ENCODE peak calls at places on chromosomes 13 and 19, in four cellular contexts. One of them, this sample, is unnamed.

GRCh38 chr19:2132191-2132590 is 19.2 kb downstream of the AP3D1 start:
- DNase-seq in K562: no peak
- DNase-seq in HepG2: no peak
- DNase-seq in HCT116: no peak
- DNase-seq in this sample: no peak

GRCh38 chr13:111385182-111385857 is 64.9 kb downstream of the TEX29 start:
- DNase-seq in K562: no peak
- DNase-seq in HepG2: no peak
- DNase-seq in HCT116: no peak
- DNase-seq in this sample: no peak

GRCh38 chr13:90919153-90919552 is 428.3 kb upstream of the MIR17HG start:
- DNase-seq in K562: no peak
- DNase-seq in HepG2: no peak
- DNase-seq in HCT116: no peak
- DNase-seq in this sample: no peak

GRCh38 chr19:3958836-3959765 is 11.8 kb downstream of the DAPK3 start:
- DNase-seq in K562: no peak
- DNase-seq in HepG2: no peak
- DNase-seq in HCT116: no peak
- DNase-seq in this sample: no peak

GRCh38 chr19:35756373-35757230 is at the start of gene HSPB6:
- DNase-seq in K562: no peak
- DNase-seq in HepG2: no peak
- DNase-seq in HCT116: no peak
- DNase-seq in this sample: no peak

GRCh38 chr13:59950201-59950730 is 213.5 kb downstream of the DIAPH3 start:
- DNase-seq in K562: no peak
- DNase-seq in HepG2: no peak
- DNase-seq in HCT116: no peak
- DNase-seq in this sample: no peak

GRCh38 chr13:110306960-110307696 is at the start of the genes COL4A1 and COL4A2:
- DNase-seq in K562: no peak
- DNase-seq in HepG2: no peak
- DNase-seq in HCT116: no peak
- DNase-seq in this sample: no peak

GRCh38 chr19:47111081-47111589 is 2.4 kb downstream of the ZC3H4 start:
- DNase-seq in K562: peak
- DNase-seq in HepG2: no peak
- DNase-seq in HCT116: no peak
- DNase-seq in this sample: no peak

GRCh38 chr13:82878536-82878935 is 1003.7 kb downstream of the SLITRK1 start:
- DNase-seq in K562: no peak
- DNase-seq in HepG2: no peak
- DNase-seq in HCT116: no peak
- DNase-seq in this sample: no peak

GRCh38 chr13:99320693-99321481 is 13.7 kb upstream of the GPR183 start:
- DNase-seq in K562: no peak
- DNase-seq in HepG2: no peak
- DNase-seq in HCT116: peak
- DNase-seq in this sample: no peak

GRCh38 chr19:46927893-46928292 is 67.1 kb downstream of the ARHGAP35 start:
- DNase-seq in K562: no peak
- DNase-seq in HepG2: no peak
- DNase-seq in HCT116: no peak
- DNase-seq in this sample: no peak

GRCh38 chr19:51567583-51567982 is 3.5 kb upstream of the ZNF175 start:
- DNase-seq in K562: no peak
- DNase-seq in HepG2: no peak
- DNase-seq in HCT116: no peak
- DNase-seq in this sample: no peak

GRCh38 chr19:51724543-51724942 is 752 bp upstream of the HAS1 start:
- DNase-seq in K562: no peak
- DNase-seq in HepG2: no peak
- DNase-seq in HCT116: no peak
- DNase-seq in this sample: no peak

GRCh38 chr19:12796146-12797071 is 5.1 kb downstream of the JUNB start:
- DNase-seq in K562: peak
- DNase-seq in HepG2: peak
- DNase-seq in HCT116: no peak
- DNase-seq in this sample: no peak
- TF ChIP-seq SIN3A in K562: no peak
- TF ChIP-seq SIN3A in HepG2: no peak
- TF ChIP-seq SIN3A in HCT116: no peak
- TF ChIP-seq SIN3A in this sample: no peak

GRCh38 chr19:488505-489417 is 7.5 kb upstream of the MADCAM1 start:
- DNase-seq in K562: peak
- DNase-seq in HepG2: peak
- DNase-seq in HCT116: peak
- DNase-seq in this sample: no peak
- TF ChIP-seq CTCF in K562: no peak
- TF ChIP-seq CTCF in HepG2: no peak
- TF ChIP-seq CTCF in HCT116: no peak
- TF ChIP-seq CTCF in this sample: no peak

DNA sequence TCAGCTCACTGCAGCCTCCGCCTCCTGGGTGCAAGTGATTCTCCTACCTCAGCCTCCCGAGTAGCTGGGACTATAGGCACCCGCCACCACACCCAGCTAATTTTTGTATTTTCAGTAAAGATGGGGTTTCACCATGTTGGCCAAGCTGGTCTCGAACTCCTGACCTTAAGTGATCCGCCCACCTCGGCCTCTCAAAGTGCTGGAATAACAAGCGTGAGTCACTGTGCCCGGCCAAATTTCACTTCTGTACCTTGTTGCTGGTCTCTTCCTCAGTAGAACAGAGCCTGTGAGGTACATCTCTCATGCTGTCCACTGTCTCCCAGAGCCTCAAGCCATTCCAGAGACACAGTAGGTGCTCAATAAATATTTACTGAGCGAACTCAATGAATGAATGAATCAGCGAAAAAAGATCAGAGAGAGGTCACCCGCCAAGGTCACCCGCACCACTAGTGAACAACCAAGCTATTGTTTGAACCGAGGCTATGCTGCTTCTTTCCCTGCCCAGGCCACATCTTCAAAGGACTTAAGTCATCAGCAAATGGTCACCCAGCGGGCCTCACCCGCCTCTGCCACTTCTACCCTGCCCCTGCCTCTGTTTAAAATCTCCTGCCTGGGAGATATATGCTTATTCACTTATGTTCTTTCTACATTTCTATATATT is 9.3 kb downstream of the TMEM143 start:
- DNase-seq in K562: peak
- DNase-seq in HepG2: peak
- DNase-seq in HCT116: peak
- DNase-seq in this sample: peak
- TF ChIP-seq TCF7L2 in K562: no peak
- TF ChIP-seq TCF7L2 in HepG2: peak
- TF ChIP-seq TCF7L2 in HCT116: peak
- TF ChIP-seq TCF7L2 in this sample: peak

GRCh38 chr19:33639034-33639681 is 17.4 kb downstream of the CHST8 start:
- DNase-seq in K562: no peak
- DNase-seq in HepG2: no peak
- DNase-seq in HCT116: no peak
- DNase-seq in this sample: no peak
- TF ChIP-seq SIN3A in K562: no peak
- TF ChIP-seq SIN3A in HepG2: no peak
- TF ChIP-seq SIN3A in HCT116: no peak
- TF ChIP-seq SIN3A in this sample: no peak